ENCODE peak calls at places on chromosomes 11 and 22, in five cellular contexts. I, G, S, F and E are unnamed samples.

GRCh38 chr11:8671651-8672062 is 10.8 kb downstream of the TRIM66 start:
- DNase-seq in I (peak), G (no peak), S (no peak), F (peak), E (peak)

GRCh38 chr11:69551963-69552362 is 70.5 kb downstream of the LINC01488 start:
- DNase-seq in I (no peak), G (no peak), S (no peak), F (no peak), E (no peak)

GRCh38 chr11:2422461-2423156 is 21.7 kb downstream of the TRPM5 start:
- DNase-seq in I (no peak), G (no peak), S (no peak), F (no peak), E (no peak)

GRCh38 chr22:18998998-18999397 is 62.9 kb upstream of the PRODH start:
- DNase-seq in I (no peak), G (no peak), S (no peak), F (no peak), E (peak)

GRCh38 chr22:38266120-38266519 is 6.7 kb downstream of the TMEM184B start:
- DNase-seq in I (no peak), G (no peak), S (no peak), F (no peak), E (no peak)

GRCh38 chr11:31812392-31813241 is 1.5 kb upstream of the PAX6 start:
- DNase-seq in I (no peak), G (no peak), S (no peak), F (no peak), E (no peak)

GRCh38 chr11:73647459-73648100 is 1.2 kb downstream of the PLEKHB1 start:
- DNase-seq in I (peak), G (peak), S (peak), F (peak), E (peak)

GRCh38 chr11:69113226-69113625 is 42.5 kb upstream of the SMIM38 start:
- DNase-seq in I (no peak), G (no peak), S (no peak), F (no peak), E (no peak)

GRCh38 chr22:49072996-49073645 is 754.6 kb downstream of the BRD1 start:
- DNase-seq in I (no peak), G (no peak), S (no peak), F (no peak), E (no peak)

GRCh38 chr11:95975343-95975742 is 51.4 kb upstream of the MTMR2 start:
- DNase-seq in I (no peak), G (no peak), S (no peak), F (no peak), E (no peak)

GRCh38 chr11:9771126-9771624 is 107.3 kb downstream of the SWAP70 start:
- DNase-seq in I (no peak), G (no peak), S (no peak), F (no peak), E (no peak)

GRCh38 chr11:5103066-5103465 is 33.7 kb downstream of the OR52E1 start:
- DNase-seq in I (no peak), G (no peak), S (no peak), F (no peak), E (no peak)

GRCh38 chr22:26689553-26690301 is 32.3 kb downstream of the MIAT start:
- DNase-seq in I (no peak), G (no peak), S (no peak), F (peak), E (no peak)

GRCh38 chr11:19395050-19395449 is 154.3 kb upstream of the E2F8 start:
- DNase-seq in I (no peak), G (no peak), S (no peak), F (no peak), E (no peak)

GRCh38 chr11:57094206-57094940 is 87.4 kb upstream of the LRRC55 start:
- DNase-seq in I (no peak), G (no peak), S (no peak), F (peak), E (no peak)

GRCh38 chr22:50112151-50113118 is 22.6 kb downstream of the MOV10L1 start:
- DNase-seq in I (no peak), G (no peak), S (no peak), F (peak), E (peak)

GRCh38 chr22:19495562-19496323 is 16.0 kb downstream of the CDC45 start:
- DNase-seq in I (no peak), G (no peak), S (no peak), F (peak), E (no peak)

GRCh38 chr11:77596626-77597025 is 6.9 kb downstream of the AQP11 start:
- DNase-seq in I (no peak), G (no peak), S (no peak), F (peak), E (no peak)

GRCh38 chr11:40388097-40388818 is 1071.2 kb downstream of the LRRC4C start:
- DNase-seq in I (no peak), G (no peak), S (no peak), F (no peak), E (no peak)

GRCh38 chr11:33412231-33412630 is 155.1 kb downstream of the HIPK3 start:
- DNase-seq in I (no peak), G (no peak), S (no peak), F (no peak), E (no peak)

GRCh38 chr22:20807315-20807752 is 33.4 kb downstream of the SERPIND1 start:
- DNase-seq in I (no peak), G (no peak), S (no peak), F (peak), E (peak)

DNA sequence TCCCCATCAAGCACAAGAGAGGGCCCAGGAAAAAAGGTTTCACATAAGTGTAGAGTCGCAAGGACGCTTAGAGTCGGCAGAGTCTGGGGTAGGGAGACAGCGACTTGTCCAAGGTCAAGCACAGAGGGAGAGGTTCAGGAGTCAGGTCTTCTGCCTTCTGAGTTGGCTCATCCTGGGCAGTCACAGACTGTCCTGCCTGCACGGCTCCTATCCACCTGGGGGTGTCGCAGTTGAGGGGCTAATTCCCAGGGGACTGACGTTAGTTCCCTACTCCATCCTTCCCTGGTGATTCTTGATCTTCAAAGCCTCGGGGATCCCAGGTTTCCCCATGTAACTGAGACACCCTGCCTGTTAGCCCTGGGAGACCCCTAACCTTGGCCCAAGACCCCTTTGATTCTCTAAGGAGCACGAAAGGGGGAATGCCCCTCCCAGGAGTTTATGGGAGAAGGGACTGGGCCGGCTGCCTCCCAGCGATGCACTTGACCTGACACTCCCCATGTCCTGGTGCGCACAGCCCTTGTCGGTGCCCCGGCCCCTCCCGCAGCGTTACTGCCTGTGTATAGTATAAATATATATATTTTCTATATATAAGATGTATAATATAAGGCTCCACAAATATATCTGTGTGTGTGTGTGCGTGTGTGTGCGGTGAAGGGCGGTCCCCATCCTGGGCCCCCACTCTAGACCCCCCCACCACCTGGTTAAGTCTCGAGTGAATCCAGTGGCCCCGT is 14.7 kb upstream of the TAB1 start:
- DNase-seq in I (no peak), G (no peak), S (no peak), F (peak), E (no peak)
- TF ChIP-seq CTCF in I (no peak), G (no peak), S (no peak), F (peak), E (no peak)

GRCh38 chr22:40310081-40310770 is 36.1 kb upstream of the ADSL start:
- DNase-seq in I (no peak), G (no peak), S (no peak), F (peak), E (no peak)

GRCh38 chr22:40300884-40301672 is 45.2 kb upstream of the ADSL start:
- DNase-seq in I (no peak), G (no peak), S (no peak), F (no peak), E (no peak)

GRCh38 chr22:40308999-40309578 is 37.2 kb upstream of the ADSL start:
- DNase-seq in I (no peak), G (no peak), S (no peak), F (no peak), E (no peak)

GRCh38 chr22:40302149-40302548 is 44.2 kb upstream of the ADSL start:
- DNase-seq in I (no peak), G (no peak), S (no peak), F (no peak), E (no peak)

GRCh38 chr22:40305625-40306024 is 40.7 kb upstream of the ADSL start:
- DNase-seq in I (no peak), G (no peak), S (no peak), F (no peak), E (no peak)
- TF ChIP-seq CTCF in I (no peak), G (no peak), S (no peak), F (no peak), E (no peak)

GRCh38 chr11:13972958-13973357 is 10.4 kb downstream of the SPON1 start:
- DNase-seq in I (no peak), G (no peak), S (no peak), F (no peak), E (no peak)

GRCh38 chr11:13966486-13966885 is 4.0 kb downstream of the SPON1 start:
- DNase-seq in I (no peak), G (no peak), S (no peak), F (no peak), E (no peak)

GRCh38 chr11:13972033-13972910 is 9.7 kb downstream of the SPON1 start:
- DNase-seq in I (no peak), G (no peak), S (no peak), F (peak), E (no peak)

GRCh38 chr11:13965337-13965736 is 2.8 kb downstream of the SPON1 start:
- DNase-seq in I (no peak), G (no peak), S (no peak), F (no peak), E (no peak)

DNA sequence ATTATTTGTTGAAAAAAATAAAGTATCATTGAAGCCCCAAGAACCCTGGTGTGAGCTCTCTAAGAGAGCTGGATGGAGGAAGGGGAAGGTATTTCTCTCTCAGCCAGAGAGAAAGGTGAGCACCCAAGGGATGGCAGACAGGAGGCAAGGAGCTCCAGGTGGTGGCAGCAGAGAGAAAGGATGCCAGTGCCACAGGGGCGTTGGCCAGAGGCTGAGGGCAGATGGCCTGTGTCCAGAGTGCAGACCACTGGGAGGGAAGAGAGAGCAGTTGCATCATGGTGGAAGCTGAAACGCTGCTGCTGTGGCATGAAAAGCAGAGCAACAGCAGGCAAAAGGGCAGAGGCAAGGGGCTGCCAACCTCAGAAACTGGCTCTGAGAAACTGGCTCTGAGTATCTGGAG is 8.5 kb downstream of the SPON1 start:
- DNase-seq in I (no peak), G (no peak), S (no peak), F (no peak), E (no peak)
- TF ChIP-seq CTCF in I (no peak), G (no peak), S (peak), F (peak), E (no peak)

GRCh38 chr22:21970800-21971617 is 11.6 kb downstream of the TOP3B start:
- DNase-seq in I (no peak), G (no peak), S (no peak), F (no peak), E (no peak)

GRCh38 chr22:21974058-21974649 is 8.4 kb downstream of the TOP3B start:
- DNase-seq in I (no peak), G (no peak), S (no peak), F (no peak), E (no peak)

GRCh38 chr22:21972806-21973205 is 9.8 kb downstream of the TOP3B start:
- DNase-seq in I (no peak), G (no peak), S (no peak), F (no peak), E (no peak)

GRCh38 chr22:21971858-21972275 is 10.7 kb downstream of the TOP3B start:
- DNase-seq in I (no peak), G (no peak), S (no peak), F (no peak), E (no peak)

DNA sequence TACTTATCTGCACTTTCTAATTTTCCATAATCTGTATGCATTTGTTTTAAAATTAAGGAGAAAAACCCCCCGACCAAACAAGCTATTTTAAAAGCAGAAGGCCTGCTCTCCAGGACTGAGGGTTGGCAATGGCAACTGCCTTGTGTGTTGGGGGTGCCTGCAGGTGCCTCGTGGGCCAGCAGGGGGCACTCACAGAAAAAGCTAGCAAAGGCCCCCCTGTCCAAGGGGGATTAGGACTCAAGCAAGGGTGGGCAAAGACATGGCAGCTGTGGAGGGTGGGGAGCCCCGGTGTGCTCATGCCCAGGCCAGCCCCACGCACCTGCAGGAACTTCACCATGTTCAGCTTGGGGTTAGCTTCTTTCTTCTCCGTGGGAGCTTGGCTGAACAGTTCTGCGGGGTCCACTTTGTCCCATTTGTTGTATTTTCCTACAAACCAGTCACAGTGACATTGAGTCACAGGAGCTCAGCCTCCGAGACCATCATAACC is 10.3 kb downstream of the TOP3B start:
- DNase-seq in I (no peak), G (no peak), S (no peak), F (peak), E (no peak)
- TF ChIP-seq CTCF in I (peak), G (peak), S (peak), F (peak), E (no peak)

DNA sequence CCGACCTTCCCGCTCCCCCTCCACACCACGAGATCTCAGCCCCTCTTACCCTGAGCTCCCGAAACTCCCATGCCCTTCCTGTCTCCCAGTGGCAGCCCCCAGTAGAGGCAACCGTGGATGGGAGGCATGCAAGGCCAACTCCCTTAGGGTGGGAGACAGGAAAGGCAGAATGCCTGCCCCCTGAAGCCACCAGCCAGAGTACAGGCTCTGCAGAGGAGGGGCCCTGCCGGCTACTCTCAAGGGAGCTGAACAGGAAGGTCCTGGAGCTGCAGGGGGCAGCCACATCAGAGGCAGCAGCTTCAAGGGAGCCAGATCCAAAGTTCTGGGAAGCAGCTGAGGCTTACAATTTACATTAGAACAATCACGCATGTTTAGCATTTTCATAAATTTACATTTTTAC is 38.3 kb downstream of the PDE2A start:
- DNase-seq in I (no peak), G (no peak), S (no peak), F (no peak), E (no peak)
- TF ChIP-seq CTCF in I (no peak), G (no peak), S (no peak), F (no peak), E (no peak)

GRCh38 chr22:34403667-34404066 is 483.4 kb upstream of the LARGE1 start:
- DNase-seq in I (no peak), G (no peak), S (no peak), F (no peak), E (no peak)
- TF ChIP-seq CTCF in I (no peak), G (no peak), S (no peak), F (no peak), E (no peak)

GRCh38 chr11:120210651-120211521 is at the start of gene OAF:
- DNase-seq in I (no peak), G (no peak), S (peak), F (peak), E (peak)
- TF ChIP-seq CTCF in I (peak), G (peak), S (peak), F (no peak), E (no peak)